ENCODE peak calls at places on chromosome 11, in five cellular contexts. C, O, B, K and M are unnamed samples.

GRCh38 chr11:57648791-57649735 is 649 bp downstream of the YPEL4 start:
- DNase-seq in C (no peak), O (no peak), B (peak; percentile 49), K (no peak), M (no peak)

GRCh38 chr11:7056828-7057513 is 31.8 kb upstream of the RBMXL2 start:
- DNase-seq in C (no peak), O (peak; percentile 1), B (peak; percentile 17), K (no peak), M (no peak)

GRCh38 chr11:6489338-6489737 is 7.7 kb upstream of the DNHD1 start:
- DNase-seq in C (no peak), O (no peak), B (no peak), K (peak; percentile 27), M (no peak)

GRCh38 chr11:123060265-123061000 is 1.5 kb downstream of the HSPA8 start:
- DNase-seq in C (peak; percentile 35), O (no peak), B (peak; percentile 33), K (no peak), M (no peak)

GRCh38 chr11:35822815-35823495 is 120.9 kb upstream of the LDLRAD3 start:
- DNase-seq in C (no peak), O (no peak), B (no peak), K (no peak), M (no peak)

GRCh38 chr11:119572481-119573424 is 149.8 kb upstream of the THY1 start:
- DNase-seq in C (no peak), O (no peak), B (no peak), K (no peak), M (no peak)

GRCh38 chr11:19091366-19091765 is 25.6 kb upstream of the ZDHHC13 start:
- DNase-seq in C (no peak), O (no peak), B (no peak), K (no peak), M (no peak)

GRCh38 chr11:16111690-16112089 is 244.7 kb downstream of the SOX6 start:
- DNase-seq in C (no peak), O (no peak), B (no peak), K (no peak), M (no peak)

GRCh38 chr11:86577663-86578636 is 94.5 kb downstream of the ME3 start:
- DNase-seq in C (peak; percentile 60), O (peak; percentile 93), B (peak; percentile 87), K (peak; percentile 79), M (peak; percentile 31)